ENCODE peak calls at places on chromosomes 5 and 9, in eight cellular contexts. E is upper lobe of right lung; J is A549; R is endodermal cell; Y is GM23248; H is CD8-positive, alpha-beta memory T cell; X is GM23338; N is right cardiac atrium. W is an unnamed sample.

GRCh38 chr9:99811172-99811571 is 10.5 kb upstream of the NR4A3 start:
- DNase-seq in E (no peak), J (no peak), R (no peak), Y (no peak), H (no peak), X (no peak), N (no peak), W (no peak)

GRCh38 chr9:93267681-93268505 is 84.0 kb downstream of the WNK2 start:
- DNase-seq in E (peak; percentile 30), J (no peak), R (no peak), Y (no peak), H (no peak), X (no peak), N (no peak), W (no peak)

GRCh38 chr5:139660916-139661814 is 13.0 kb downstream of the CXXC5 start:
- DNase-seq in E (peak; percentile 93), J (peak; percentile 64), R (no peak), Y (peak; percentile 99), H (no peak), X (peak; percentile 44), N (peak; percentile 93), W (peak; percentile 92)

GRCh38 chr9:86036555-86036954 is 62.8 kb downstream of the GOLM1 start:
- DNase-seq in E (no peak), J (no peak), R (no peak), Y (no peak), H (no peak), X (no peak), N (no peak), W (no peak)

GRCh38 chr5:19498852-19499251 is 489.1 kb downstream of the CDH18 start:
- DNase-seq in E (no peak), J (no peak), R (no peak), Y (no peak), H (no peak), X (no peak), N (no peak), W (no peak)

GRCh38 chr9:132976571-132976970 is 1.9 kb upstream of the GFI1B start:
- DNase-seq in E (no peak), J (no peak), R (no peak), Y (no peak), H (no peak), X (no peak), N (no peak), W (no peak)

GRCh38 chr5:136001531-136001930 is 27.3 kb upstream of the TGFBI start:
- DNase-seq in E (no peak), J (no peak), R (peak; percentile 36), Y (peak; percentile 93), H (no peak), X (no peak), N (peak; percentile 65), W (no peak)

GRCh38 chr5:115785395-115786009 is 31.0 kb downstream of the CDO1 start:
- DNase-seq in E (no peak), J (no peak), R (peak; percentile 86), Y (peak; percentile 8), H (no peak), X (peak; percentile 87), N (no peak), W (no peak)

GRCh38 chr9:134323741-134324358 is 2.4 kb upstream of the RXRA start:
- DNase-seq in E (peak; percentile 85), J (no peak), R (peak; percentile 67), Y (peak; percentile 73), H (no peak), X (no peak), N (peak; percentile 74), W (no peak)

GRCh38 chr9:134325813-134326753 is at the start of gene RXRA:
- DNase-seq in E (peak; percentile 94), J (peak; percentile 85), R (peak; percentile 88), Y (peak; percentile 90), H (peak; percentile 60), X (peak; percentile 75), N (peak; percentile 96), W (peak; percentile 88)

GRCh38 chr9:134322781-134323241 is 3.4 kb upstream of the RXRA start:
- DNase-seq in E (peak; percentile 59), J (no peak), R (no peak), Y (no peak), H (no peak), X (no peak), N (peak; percentile 28), W (no peak)

GRCh38 chr9:134325096-134325812 is 1.0 kb upstream of the RXRA start:
- DNase-seq in E (peak; percentile 85), J (peak; percentile 39), R (peak; percentile 84), Y (peak; percentile 82), H (peak; percentile 24), X (peak; percentile 62), N (peak; percentile 84), W (no peak)

GRCh38 chr9:134324359-134325095 is 1.7 kb upstream of the RXRA start:
- DNase-seq in E (no peak), J (no peak), R (no peak), Y (no peak), H (no peak), X (no peak), N (peak; percentile 68), W (no peak)
- H3K4me1 ChIP-seq in E (peaks cover 40% of the 10 kb centered on the region), J (peaks cover 39% of the 10 kb centered on the region), R (peaks cover 19% of the 10 kb centered on the region), Y (peaks cover 12% of the 10 kb centered on the region), H (peaks cover 19% of the 10 kb centered on the region), X (peaks cover 11% of the 10 kb centered on the region), N (peaks cover 8% of the 10 kb centered on the region), W (peaks cover 16% of the 10 kb centered on the region)

GRCh38 chr9:134341306-134341705 is 15.1 kb downstream of the RXRA start:
- DNase-seq in E (peak; percentile 89), J (no peak), R (no peak), Y (no peak), H (no peak), X (no peak), N (peak; percentile 86), W (no peak)

GRCh38 chr9:134343637-134344036 is 17.4 kb downstream of the RXRA start:
- DNase-seq in E (no peak), J (no peak), R (no peak), Y (no peak), H (no peak), X (no peak), N (peak; percentile 84), W (no peak)

GRCh38 chr9:134342746-134343115 is 16.5 kb downstream of the RXRA start:
- DNase-seq in E (no peak), J (no peak), R (no peak), Y (no peak), H (no peak), X (no peak), N (no peak), W (no peak)

GRCh38 chr9:134340475-134341186 is 14.4 kb downstream of the RXRA start:
- DNase-seq in E (peak; percentile 82), J (no peak), R (no peak), Y (no peak), H (no peak), X (no peak), N (peak; percentile 86), W (no peak)

DNA sequence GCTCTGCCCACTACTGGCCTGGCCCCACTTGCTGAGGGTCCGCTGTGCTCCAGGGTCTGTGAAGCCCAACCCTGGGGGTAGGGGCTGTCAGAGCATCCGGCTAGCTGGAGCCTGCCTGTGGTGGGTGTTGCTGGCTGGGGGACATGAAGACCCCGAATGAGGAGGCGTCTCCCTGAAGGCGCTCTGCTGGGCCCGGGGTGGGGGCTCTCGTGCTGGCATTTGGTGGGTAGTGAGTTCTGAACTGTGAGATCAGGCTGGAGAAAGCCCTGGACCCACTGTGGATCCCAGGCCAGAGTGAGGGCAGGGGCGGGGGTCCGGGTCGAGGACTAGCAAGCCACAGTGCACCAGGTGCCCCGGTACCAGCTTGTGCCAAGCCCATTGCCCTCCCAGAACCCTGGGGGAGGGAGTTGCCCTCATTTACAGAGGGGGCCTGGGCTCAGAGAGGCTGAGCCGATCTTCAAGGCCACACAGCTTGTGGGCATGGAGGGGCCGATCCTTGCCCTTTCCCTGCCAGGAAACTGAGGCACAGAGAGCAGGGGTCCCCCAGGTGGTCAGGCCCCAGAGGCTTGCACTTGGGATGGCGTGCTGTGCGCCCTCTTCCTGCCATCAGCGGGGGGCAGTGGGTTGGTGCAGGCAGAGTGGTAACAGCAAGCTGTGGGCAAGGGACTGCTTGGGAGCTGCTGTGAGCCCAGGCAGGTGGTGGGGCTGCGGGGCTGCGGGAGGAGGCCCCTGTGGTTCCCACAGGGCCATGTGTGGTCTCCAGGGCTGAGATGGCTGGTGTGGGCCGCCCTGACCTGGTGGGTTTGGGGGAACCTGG is 15.9 kb downstream of the RXRA start:
- DNase-seq in E (no peak), J (no peak), R (no peak), Y (no peak), H (no peak), X (no peak), N (peak; percentile 64), W (no peak)
- H3K4me1 ChIP-seq in E (peaks cover 93% of the 10 kb centered on the region), J (no peaks in the 10 kb centered on the region), R (no peaks in the 10 kb centered on the region), Y (no peaks in the 10 kb centered on the region), H (no peaks in the 10 kb centered on the region), X (no peaks in the 10 kb centered on the region), N (peaks cover 55% of the 10 kb centered on the region), W (peaks cover 13% of the 10 kb centered on the region)

GRCh38 chr9:123680382-123680781 is 249.5 kb downstream of the DENND1A start:
- DNase-seq in E (no peak), J (no peak), R (no peak), Y (no peak), H (no peak), X (no peak), N (no peak), W (no peak)

GRCh38 chr9:123685489-123686083 is 244.3 kb downstream of the DENND1A start:
- DNase-seq in E (no peak), J (no peak), R (no peak), Y (no peak), H (no peak), X (no peak), N (no peak), W (no peak)

GRCh38 chr9:123684393-123685149 is 245.4 kb downstream of the DENND1A start:
- DNase-seq in E (no peak), J (no peak), R (no peak), Y (no peak), H (no peak), X (no peak), N (no peak), W (no peak)

GRCh38 chr9:123679330-123679987 is 250.5 kb downstream of the DENND1A start:
- DNase-seq in E (no peak), J (no peak), R (no peak), Y (no peak), H (peak; percentile 1), X (no peak), N (no peak), W (no peak)

GRCh38 chr9:123682746-123683145 is 247.2 kb downstream of the DENND1A start:
- DNase-seq in E (no peak), J (no peak), R (no peak), Y (no peak), H (no peak), X (no peak), N (no peak), W (no peak)
- H3K4me1 ChIP-seq in E (peaks cover 13% of the 10 kb centered on the region), J (peaks cover 25% of the 10 kb centered on the region), R (peaks cover 19% of the 10 kb centered on the region), Y (peaks cover 4% of the 10 kb centered on the region), H (peaks cover 9% of the 10 kb centered on the region), X (no peaks in the 10 kb centered on the region), N (peaks cover 12% of the 10 kb centered on the region), W (peaks cover 10% of the 10 kb centered on the region)

DNA sequence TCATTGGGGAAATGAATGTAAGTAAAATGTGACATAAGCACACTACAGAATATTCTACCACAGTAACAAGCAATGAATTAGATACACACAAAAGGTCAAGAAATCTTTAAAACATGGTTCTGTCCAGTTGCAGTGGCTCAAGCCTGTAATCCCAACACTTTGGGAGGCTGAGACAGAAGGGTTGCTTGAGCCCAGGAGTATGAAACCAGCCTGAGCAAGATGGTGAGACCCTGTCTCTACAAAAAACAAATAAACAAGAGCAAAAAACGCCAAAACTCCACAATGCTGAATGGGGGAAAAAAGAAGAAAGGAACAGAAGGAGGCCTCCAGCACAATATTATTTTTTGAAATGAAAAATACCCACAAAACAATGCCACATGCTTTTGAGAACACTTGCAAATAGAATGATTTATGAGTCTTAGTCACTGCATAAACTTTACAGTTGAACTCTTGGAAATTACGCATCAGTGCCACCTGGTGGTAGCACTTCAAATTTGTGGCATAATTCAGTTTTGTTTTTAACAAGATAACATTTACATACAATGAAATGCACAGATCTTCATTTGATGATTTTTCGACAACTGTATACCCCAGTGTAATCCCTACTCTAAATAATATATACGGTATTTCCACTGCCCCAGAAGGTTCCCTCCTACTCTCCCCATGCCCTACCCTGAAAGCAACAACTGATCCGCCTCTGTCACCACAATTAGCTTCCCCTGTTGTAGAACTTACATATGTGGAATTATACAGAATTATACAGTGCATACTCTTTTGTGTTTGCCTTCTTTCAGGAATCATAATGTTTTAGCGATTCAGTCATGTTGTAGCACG is 14.4 kb upstream of the SPINK4 start:
- DNase-seq in E (no peak), J (peak; percentile 83), R (peak; percentile 82), Y (peak; percentile 86), H (peak; percentile 55), X (peak; percentile 70), N (no peak), W (peak; percentile 59)
- H3K4me1 ChIP-seq in E (peaks cover 9% of the 10 kb centered on the region), J (peaks cover 54% of the 10 kb centered on the region), R (no peaks in the 10 kb centered on the region), Y (peaks cover 5% of the 10 kb centered on the region), H (no peaks in the 10 kb centered on the region), X (no peaks in the 10 kb centered on the region), N (no peaks in the 10 kb centered on the region), W (no peaks in the 10 kb centered on the region)